ENCODE peak calls at places on chromosomes 6 and 20, in six cellular contexts. F, G, T, Y, W and A are unnamed samples.

GRCh38 chr6:73704260-73704659 is 8.3 kb downstream of the CD109 start:
- DNase-seq in Y (no peak), T (peak), F (peak), W (peak), G (peak), A (no peak)

GRCh38 chr6:22886881-22887581 is 317.7 kb downstream of the HDGFL1 start:
- DNase-seq in Y (no peak), W (peak), T (no peak), G (no peak), F (no peak), A (no peak)

GRCh38 chr20:43931976-43932375 is 17.3 kb downstream of the TOX2 start:
- DNase-seq in Y (no peak), G (no peak), F (no peak), W (no peak), T (no peak), A (no peak)

GRCh38 chr6:25051083-25051482 is 115.3 kb upstream of the RIPOR2 start:
- DNase-seq in Y (no peak), F (no peak), W (no peak), G (no peak), T (no peak), A (no peak)

GRCh38 chr6:90406142-90406794 is 109.6 kb upstream of the BACH2 start:
- DNase-seq in G (peak), T (no peak), F (peak), Y (no peak), W (peak), A (no peak)

GRCh38 chr6:25202505-25202904 is 76.7 kb upstream of the CARMIL1 start:
- DNase-seq in G (peak), F (no peak), Y (no peak), T (no peak), W (no peak), A (no peak)

GRCh38 chr20:32464401-32465091 is 106.4 kb downstream of the ASXL1 start:
- DNase-seq in G (no peak), W (no peak), Y (no peak), T (no peak), F (no peak), A (no peak)

GRCh38 chr20:36313476-36313875 is 7.3 kb downstream of the DLGAP4 start:
- DNase-seq in W (no peak), G (no peak), T (no peak), F (no peak), Y (no peak), A (no peak)

GRCh38 chr6:38646166-38646565 is 6.4 kb upstream of the BTBD9 start:
- DNase-seq in Y (no peak), G (no peak), F (no peak), W (peak), T (no peak), A (no peak)

GRCh38 chr6:160355001-160355400 is 6.8 kb downstream of the SLC22A3 start:
- DNase-seq in G (peak), W (peak), Y (no peak), F (no peak), T (no peak), A (no peak)

GRCh38 chr6:104896914-104897313 is 37.2 kb upstream of the HACE1 start:
- DNase-seq in Y (no peak), W (peak), T (no peak), F (no peak), G (no peak), A (no peak)

GRCh38 chr6:118581489-118581959 is 33.4 kb downstream of the PLN start:
- DNase-seq in Y (peak), W (no peak), F (peak), T (peak), G (peak), A (no peak)

GRCh38 chr6:40340957-40341356 is 246.2 kb downstream of the LRFN2 start:
- DNase-seq in T (no peak), G (no peak), F (no peak), W (no peak), Y (no peak), A (no peak)